ENCODE peak calls at places on chromosomes 12 and 14, in eight cellular contexts. R is heart left ventricle, A is mucosa of descending colon, F is GM12865, W is NB4, S is IMR-90, V is A549, I is fibroblast of mammary gland. N is an unnamed sample.

GRCh38 chr12:123131879-123132402 is 18.9 kb downstream of the PITPNM2 start:
- DNase-seq in R (no peak), A (peak), F (no peak), W (no peak), S (no peak), V (no peak), I (no peak), N (peak)

GRCh38 chr14:93538411-93538810 is 107.7 kb downstream of the UNC79 start:
- DNase-seq in R (no peak), A (no peak), F (peak), W (peak), S (peak), V (no peak), I (peak), N (no peak)

GRCh38 chr12:24044973-24045703 is 95.7 kb upstream of the SOX5 start:
- DNase-seq in R (no peak), A (no peak), F (no peak), W (no peak), S (no peak), V (no peak), I (peak), N (no peak)

GRCh38 chr12:97941686-97942354 is 479.2 kb downstream of the RMST start:
- DNase-seq in R (no peak), A (no peak), F (no peak), W (no peak), S (no peak), V (no peak), I (peak), N (no peak)

GRCh38 chr12:54136844-54137580 is 51.8 kb downstream of the SMUG1 start:
- DNase-seq in R (no peak), A (no peak), F (no peak), W (no peak), S (no peak), V (no peak), I (peak), N (no peak)

GRCh38 chr12:2691001-2691339 is 103.8 kb upstream of the FKBP4 start:
- DNase-seq in R (no peak), A (peak), F (peak), W (no peak), S (peak), V (no peak), I (peak), N (peak)

GRCh38 chr14:49051328-49052060 is 534.7 kb downstream of the RPS29 start:
- DNase-seq in R (no peak), A (no peak), F (no peak), W (no peak), S (peak), V (no peak), I (peak), N (no peak)

GRCh38 chr14:96351986-96352385 is 11.2 kb downstream of the ATG2B start:
- DNase-seq in R (no peak), A (no peak), F (no peak), W (no peak), S (peak), V (no peak), I (no peak), N (no peak)

GRCh38 chr12:63668028-63668799 is at the start of gene DPY19L2:
- DNase-seq in R (peak), A (peak), F (peak), W (peak), S (peak), V (peak), I (peak), N (peak)

GRCh38 chr12:56032006-56032405 is 9.7 kb upstream of the RPS26 start:
- DNase-seq in R (no peak), A (no peak), F (no peak), W (no peak), S (no peak), V (no peak), I (no peak), N (no peak)

GRCh38 chr12:87274594-87275245 is 754.5 kb downstream of the C12orf50 start:
- DNase-seq in R (no peak), A (no peak), F (peak), W (peak), S (peak), V (peak), I (peak), N (no peak)

GRCh38 chr12:127822743-127823433 is 444.1 kb upstream of the TMEM132C start:
- DNase-seq in R (no peak), A (no peak), F (no peak), W (no peak), S (no peak), V (no peak), I (no peak), N (no peak)

GRCh38 chr12:123966596-123966995 is 6.0 kb downstream of the CCDC92 start:
- DNase-seq in R (no peak), A (no peak), F (no peak), W (no peak), S (peak), V (no peak), I (peak), N (no peak)

GRCh38 chr12:53611304-53611703 is 14.9 kb downstream of the ATF7 start:
- DNase-seq in R (no peak), A (no peak), F (no peak), W (no peak), S (no peak), V (no peak), I (no peak), N (no peak)

GRCh38 chr12:118034429-118035193 is 18.1 kb downstream of the RFC5 start:
- DNase-seq in R (no peak), A (no peak), F (no peak), W (peak), S (peak), V (no peak), I (peak), N (no peak)

GRCh38 chr12:77847060-77847541 is 16.4 kb downstream of the NAV3 start:
- DNase-seq in R (no peak), A (no peak), F (peak), W (peak), S (peak), V (no peak), I (peak), N (no peak)

GRCh38 chr14:93039649-93040315 is 75.9 kb downstream of the ITPK1 start:
- DNase-seq in R (no peak), A (no peak), F (no peak), W (no peak), S (no peak), V (no peak), I (no peak), N (no peak)

GRCh38 chr12:132904718-132905328 is 17.4 kb upstream of the CHFR start:
- DNase-seq in R (peak), A (peak), F (peak), W (no peak), S (no peak), V (no peak), I (peak), N (peak)
- H3K4me3 ChIP-seq in R (no peak), A (no peak), F (no peak), W (no peak), S (no peak), V (no peak), I (no peak), N (no peak)

GRCh38 chr14:51716610-51717009 is 64.9 kb downstream of the FRMD6 start:
- DNase-seq in R (no peak), A (no peak), F (peak), W (no peak), S (peak), V (no peak), I (peak), N (no peak)
- H3K4me3 ChIP-seq in R (no peak), A (no peak), F (no peak), W (no peak), S (no peak), V (no peak), I (no peak), N (no peak)

GRCh38 chr12:48420031-48420775 is 52.2 kb upstream of the ANP32D start:
- DNase-seq in R (no peak), A (no peak), F (no peak), W (no peak), S (no peak), V (no peak), I (no peak), N (no peak)
- H3K4me3 ChIP-seq in R (no peak), A (no peak), F (no peak), W (no peak), S (no peak), V (no peak), I (no peak), N (no peak)

GRCh38 chr12:6722863-6723262 is 983 bp upstream of the COPS7A start:
- DNase-seq in R (no peak), A (no peak), F (no peak), W (no peak), S (no peak), V (no peak), I (no peak), N (no peak)
- H3K4me3 ChIP-seq in R (no peak), A (no peak), F (peak), W (peak), S (no peak), V (peak), I (no peak), N (no peak)

GRCh38 chr12:59320112-59320511 is 275.7 kb upstream of the SLC16A7 start:
- DNase-seq in R (no peak), A (no peak), F (no peak), W (no peak), S (no peak), V (no peak), I (no peak), N (no peak)

GRCh38 chr12:59318940-59319339 is 276.9 kb upstream of the SLC16A7 start:
- DNase-seq in R (no peak), A (no peak), F (no peak), W (no peak), S (no peak), V (no peak), I (no peak), N (no peak)

GRCh38 chr12:59321278-59321677 is 274.6 kb upstream of the SLC16A7 start:
- DNase-seq in R (no peak), A (no peak), F (no peak), W (no peak), S (no peak), V (no peak), I (no peak), N (no peak)

GRCh38 chr12:59317598-59317997 is 278.2 kb upstream of the SLC16A7 start:
- DNase-seq in R (no peak), A (no peak), F (no peak), W (no peak), S (no peak), V (no peak), I (no peak), N (no peak)

DNA sequence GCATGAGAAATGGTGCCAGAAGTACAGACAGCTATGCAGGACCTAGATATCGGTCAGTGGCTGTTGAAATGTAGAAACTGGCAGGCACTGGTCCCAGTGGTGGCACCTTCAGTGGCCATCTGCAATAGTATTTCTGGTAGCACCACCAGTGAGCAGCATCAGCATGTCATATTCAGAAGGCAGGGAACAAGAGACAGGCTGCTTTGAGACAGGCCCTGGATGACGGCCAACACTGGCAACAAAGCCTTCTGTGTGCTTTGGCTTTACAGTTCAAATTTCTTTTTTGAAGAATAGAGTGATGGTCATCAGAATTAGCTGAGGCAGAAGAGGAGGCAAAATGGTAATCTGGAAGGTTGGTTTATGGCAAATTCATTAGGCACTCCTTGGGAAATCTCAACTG is 273.4 kb upstream of the SLC16A7 start:
- DNase-seq in R (no peak), A (no peak), F (no peak), W (no peak), S (no peak), V (no peak), I (no peak), N (no peak)
- H3K4me3 ChIP-seq in R (no peak), A (no peak), F (no peak), W (no peak), S (no peak), V (no peak), I (no peak), N (no peak)

GRCh38 chr14:103382375-103382774 is 2.8 kb upstream of the MARK3 start:
- DNase-seq in R (no peak), A (no peak), F (no peak), W (peak), S (peak), V (no peak), I (peak), N (no peak)

GRCh38 chr14:103377522-103378041 is 7.6 kb upstream of the MARK3 start:
- DNase-seq in R (no peak), A (no peak), F (no peak), W (peak), S (no peak), V (no peak), I (no peak), N (no peak)

GRCh38 chr14:103374121-103374520 is 11.1 kb upstream of the MARK3 start:
- DNase-seq in R (no peak), A (no peak), F (no peak), W (no peak), S (no peak), V (no peak), I (no peak), N (no peak)

GRCh38 chr14:103380719-103381377 is 4.4 kb upstream of the MARK3 start:
- DNase-seq in R (no peak), A (no peak), F (no peak), W (peak), S (no peak), V (no peak), I (peak), N (no peak)

DNA sequence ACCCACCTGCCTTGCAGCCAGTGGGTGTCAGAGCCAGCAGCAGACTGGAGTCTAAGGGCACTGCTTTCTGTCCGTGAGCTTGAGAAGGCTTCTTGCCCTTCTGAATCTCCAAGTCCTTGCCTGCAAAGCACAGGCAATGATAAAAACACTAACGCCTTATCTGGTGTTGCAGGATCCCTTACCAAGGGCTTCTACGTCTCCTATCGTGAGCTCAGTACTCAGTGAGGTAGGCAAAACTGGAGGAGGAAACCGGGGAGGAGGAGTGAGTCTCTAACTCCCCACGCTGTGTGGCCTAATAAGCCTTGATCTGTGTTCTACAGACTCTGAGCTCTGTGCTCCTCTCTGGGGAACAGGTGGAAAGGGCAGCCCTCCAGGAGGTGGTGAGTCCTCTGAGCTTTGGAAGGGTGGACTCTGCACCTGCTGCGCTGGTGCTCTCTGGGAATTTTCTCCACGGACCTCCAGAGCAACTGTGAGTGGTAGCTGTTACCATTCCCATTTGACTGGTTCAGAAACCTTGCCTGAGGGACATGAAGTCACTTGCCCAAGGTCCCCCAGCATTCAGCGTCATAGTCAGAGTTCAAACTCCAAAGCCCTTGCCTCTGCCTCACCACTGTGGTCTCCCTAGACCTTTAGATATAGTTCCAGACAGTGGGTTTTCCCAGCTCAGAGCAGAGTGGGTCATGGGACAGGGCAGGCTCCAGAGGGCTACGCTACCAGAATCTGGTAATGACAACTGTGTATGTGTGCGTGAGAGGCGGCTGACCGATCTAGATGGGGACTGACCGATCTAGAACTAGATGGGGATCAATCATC is 7.0 kb upstream of the MARK3 start:
- DNase-seq in R (no peak), A (no peak), F (no peak), W (peak), S (no peak), V (no peak), I (no peak), N (no peak)
- H3K4me3 ChIP-seq in R (no peak), A (no peak), F (no peak), W (no peak), S (no peak), V (no peak), I (no peak), N (no peak)

DNA sequence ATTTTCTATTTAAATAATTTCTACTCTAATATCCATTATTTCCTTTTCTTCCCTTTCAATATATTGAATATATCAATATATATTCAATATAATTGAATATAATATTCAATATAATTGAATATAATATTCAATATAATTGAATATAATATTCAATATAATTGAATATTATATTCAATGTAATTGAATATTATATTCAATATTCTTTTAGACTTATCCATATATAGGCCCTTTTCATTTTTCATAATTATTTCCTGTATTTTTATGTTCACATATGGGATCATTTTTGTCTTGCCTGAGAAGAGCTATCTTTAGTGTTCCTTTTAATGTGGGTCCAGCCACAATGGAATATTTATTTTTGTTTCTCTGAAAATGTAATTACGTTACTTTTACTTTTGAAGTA is 88.9 kb upstream of the ESRRB start:
- DNase-seq in R (no peak), A (no peak), F (no peak), W (no peak), S (no peak), V (no peak), I (no peak), N (no peak)
- H3K4me3 ChIP-seq in R (no peak), A (no peak), F (no peak), W (no peak), S (no peak), V (no peak), I (no peak), N (no peak)

DNA sequence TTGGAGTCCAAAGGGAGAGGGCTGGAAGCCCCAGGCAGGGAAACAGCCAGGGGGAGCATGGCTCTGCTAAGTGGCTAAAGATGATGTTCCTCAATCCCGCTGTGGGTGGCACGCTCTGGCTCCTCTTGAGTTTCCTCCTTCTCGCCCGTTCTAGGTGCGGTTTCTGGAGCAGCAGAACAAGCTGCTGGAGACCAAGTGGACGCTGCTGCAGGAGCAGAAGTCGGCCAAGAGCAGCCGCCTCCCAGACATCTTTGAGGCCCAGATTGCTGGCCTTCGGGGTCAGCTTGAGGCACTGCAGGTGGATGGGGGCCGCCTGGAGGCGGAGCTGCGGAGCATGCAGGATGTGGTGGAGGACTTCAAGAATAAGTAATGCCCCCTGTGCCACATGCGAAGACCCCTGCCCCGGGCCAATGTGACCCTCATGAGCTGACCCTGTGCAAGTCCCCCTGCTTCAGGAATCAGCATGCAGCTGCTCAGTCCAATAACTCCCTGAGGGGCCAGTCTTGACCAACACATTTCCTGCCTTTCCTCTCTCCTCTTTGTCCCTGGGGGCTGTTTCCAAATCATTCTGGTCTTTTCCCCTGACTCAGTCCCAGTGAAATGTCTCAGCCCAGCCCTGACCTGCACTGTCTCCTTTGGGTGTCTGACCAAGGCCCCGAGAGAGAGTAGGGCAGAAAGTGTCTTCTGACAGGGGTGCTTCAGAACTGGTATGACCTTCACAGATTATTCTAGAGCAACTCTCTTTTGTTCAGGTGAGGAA is 2.1 kb downstream of the KRT7 start:
- DNase-seq in R (peak), A (no peak), F (no peak), W (peak), S (no peak), V (no peak), I (peak), N (no peak)
- H3K4me3 ChIP-seq in R (no peak), A (no peak), F (no peak), W (no peak), S (no peak), V (peak), I (no peak), N (no peak)